ENCODE peak calls at places on chromosome X, in six cellular contexts. B is right cardiac atrium; H is neural crest cell; Z is activated CD4-positive, alpha-beta T cell treated with anti-CD3 and anti-CD28 coated beads, Interleukin-2, amount 10 ng/mL, durations not matched to agents 24 days and 14 days; P is HS-5; Q is astrocyte of the cerebellum. I is an unnamed sample.
A peak's percentile ranks its signal among the peaks of the same experiment; 100 is the strongest.

GRCh38 chrX:7072856-7073255 is 74.7 kb upstream of the STS start:
- DNase-seq in B (no peak), H (no peak), Z (no peak), P (no peak), Q (no peak), I (no peak)

GRCh38 chrX:276588-277171 is 4.5 kb upstream of the PLCXD1 start:
- DNase-seq in B (peak; percentile 29), H (no peak), Z (peak; percentile 65), P (peak; percentile 39), Q (no peak), I (no peak)

GRCh38 chrX:120795301-120795700 is 80.4 kb downstream of the CT47B1 start:
- DNase-seq in B (no peak), H (no peak), Z (no peak), P (no peak), Q (peak; percentile 49), I (no peak)

GRCh38 chrX:148582353-148582752 is 81.9 kb downstream of the AFF2 start:
- DNase-seq in B (no peak), H (no peak), Z (no peak), P (no peak), Q (peak; percentile 27), I (no peak)

GRCh38 chrX:140744085-140744484 is 34.5 kb downstream of the LINC00632 start:
- DNase-seq in B (no peak), H (no peak), Z (peak; percentile 54), P (no peak), Q (no peak), I (no peak)

GRCh38 chrX:43615677-43616076 is 40.4 kb upstream of the MAOA start:
- DNase-seq in B (no peak), H (no peak), Z (no peak), P (no peak), Q (no peak), I (no peak)

GRCh38 chrX:101229155-101229554 is 9.6 kb downstream of the DRP2 start:
- DNase-seq in B (no peak), H (no peak), Z (no peak), P (peak; percentile 58), Q (peak; percentile 24), I (no peak)

GRCh38 chrX:22541926-22542325 is 269.2 kb downstream of the CBLL2 start:
- DNase-seq in B (no peak), H (no peak), Z (no peak), P (no peak), Q (no peak), I (no peak)

GRCh38 chrX:122220644-122221373 is 963.3 kb upstream of the GRIA3 start:
- DNase-seq in B (no peak), H (no peak), Z (no peak), P (no peak), Q (no peak), I (no peak)

GRCh38 chrX:133658244-133658911 is 243.1 kb upstream of the GPC4 start:
- DNase-seq in B (no peak), H (no peak), Z (no peak), P (no peak), Q (no peak), I (no peak)

GRCh38 chrX:63652086-63652775 is 132.8 kb downstream of the ARHGEF9 start:
- DNase-seq in B (no peak), H (no peak), Z (no peak), P (peak; percentile 26), Q (no peak), I (no peak)

GRCh38 chrX:63436865-63437264 is 85.7 kb upstream of the SPIN4 start:
- DNase-seq in B (no peak), H (no peak), Z (no peak), P (no peak), Q (no peak), I (no peak)

GRCh38 chrX:19177710-19178109 is 55.4 kb upstream of the ADGRG2 start:
- DNase-seq in B (no peak), H (no peak), Z (no peak), P (no peak), Q (no peak), I (no peak)

GRCh38 chrX:134936542-134936941 is 54.2 kb upstream of the SMIM10 start:
- DNase-seq in B (no peak), H (no peak), Z (no peak), P (peak; percentile 36), Q (peak; percentile 34), I (no peak)

GRCh38 chrX:52923781-52924241 is 26.7 kb downstream of the FAM156B start:
- DNase-seq in B (no peak), H (no peak), Z (no peak), P (no peak), Q (no peak), I (no peak)

GRCh38 chrX:124216396-124217124 is 115.9 kb upstream of the TEX13D start:
- DNase-seq in B (no peak), H (peak; percentile 25), Z (no peak), P (no peak), Q (no peak), I (no peak)

GRCh38 chrX:11100281-11101035 is 10.7 kb upstream of the HCCS start:
- DNase-seq in B (peak; percentile 13), H (peak; percentile 6), Z (no peak), P (no peak), Q (peak; percentile 55), I (peak; percentile 79)

GRCh38 chrX:153336128-153336894 is 2.4 kb downstream of the ZNF275 start:
- DNase-seq in B (no peak), H (no peak), Z (peak; percentile 57), P (no peak), Q (no peak), I (no peak)

GRCh38 chrX:130545796-130546195 is 144.0 kb downstream of the RBMX2 start:
- DNase-seq in B (no peak), H (no peak), Z (no peak), P (no peak), Q (no peak), I (no peak)

GRCh38 chrX:150361070-150361776 is 1.9 kb upstream of the MAMLD1 start:
- DNase-seq in B (no peak), H (no peak), Z (peak; percentile 75), P (no peak), Q (no peak), I (peak; percentile 0)

GRCh38 chrX:97117572-97117971 is 233.9 kb downstream of the RPA4 start:
- DNase-seq in B (no peak), H (no peak), Z (no peak), P (no peak), Q (no peak), I (no peak)

GRCh38 chrX:9865804-9866471 is 79.7 kb downstream of the SHROOM2 start:
- DNase-seq in B (no peak), H (no peak), Z (no peak), P (no peak), Q (no peak), I (no peak)

GRCh38 chrX:54640103-54640428 is 110.0 kb downstream of the GNL3L start:
- DNase-seq in B (no peak), H (no peak), Z (no peak), P (no peak), Q (no peak), I (no peak)

GRCh38 chrX:11180571-11180970 is 69.4 kb downstream of the HCCS start:
- DNase-seq in B (no peak), H (no peak), Z (no peak), P (no peak), Q (no peak), I (no peak)

GRCh38 chrX:44093431-44093830 is 120.2 kb upstream of the NDP start:
- DNase-seq in B (no peak), H (no peak), Z (no peak), P (no peak), Q (no peak), I (no peak)

GRCh38 chrX:8939344-8939743 is 94.6 kb downstream of the FAM9B start:
- DNase-seq in B (no peak), H (no peak), Z (no peak), P (no peak), Q (no peak), I (no peak)

GRCh38 chrX:65508851-65509250 is 25.7 kb downstream of the LAS1L start:
- DNase-seq in B (no peak), H (no peak), Z (no peak), P (no peak), Q (no peak), I (no peak)

GRCh38 chrX:118066867-118067515 is 49.6 kb downstream of the KLHL13 start:
- DNase-seq in B (no peak), H (no peak), Z (no peak), P (no peak), Q (no peak), I (no peak)

GRCh38 chrX:70026851-70027200 is 22.9 kb downstream of the AWAT2 start:
- DNase-seq in B (no peak), H (no peak), Z (no peak), P (no peak), Q (no peak), I (no peak)

GRCh38 chrX:40300286-40300890 is 202.6 kb upstream of the BCOR start:
- DNase-seq in B (no peak), H (no peak), Z (no peak), P (no peak), Q (no peak), I (no peak)

GRCh38 chrX:14032383-14032782 is 2.7 kb upstream of the GEMIN8 start:
- DNase-seq in B (no peak), H (peak; percentile 61), Z (peak; percentile 84), P (no peak), Q (peak; percentile 46), I (peak; percentile 75)

GRCh38 chrX:22365460-22365859 is 92.7 kb downstream of the CBLL2 start:
- DNase-seq in B (no peak), H (no peak), Z (no peak), P (peak; percentile 66), Q (peak; percentile 65), I (no peak)

GRCh38 chrX:10726647-10727046 is 106.3 kb upstream of the MID1 start:
- DNase-seq in B (no peak), H (no peak), Z (no peak), P (no peak), Q (peak; percentile 89), I (no peak)

GRCh38 chrX:72308209-72308565 is 2.5 kb upstream of the CITED1 start:
- DNase-seq in B (no peak), H (no peak), Z (no peak), P (no peak), Q (no peak), I (peak; percentile 28)